ENCODE peak calls at places on chromosomes 2 and 18, in ten cellular contexts. A is KBM-7; T is COR-L47; I is brain microvascular endothelial cell; M is nucleus accumbens; O is fibroblast of lung; S is Kasumi-1; R is body of pancreas; U is IMR-90; C is stimulated activated CD4-positive, alpha-beta T cell treated with anti-CD3 and anti-CD28 coated beads, Interleukin-1b, Interleukin-23, amount 100 ng/mL, for 4 hours. N is an unnamed sample.
A peak's percentile ranks its signal among the peaks of the same experiment; 100 is the strongest.

GRCh38 chr2:221465776-221466175 is 106.3 kb downstream of the EPHA4 start:
- DNase-seq in A (peak; percentile 43), U (peak; percentile 15), T (no peak), R (no peak), S (peak; percentile 6), O (peak; percentile 70), C (no peak), I (no peak), M (no peak), N (no peak)

GRCh38 chr2:190283783-190284182 is 35.8 kb downstream of the HIBCH start:
- DNase-seq in O (peak; percentile 61), A (no peak), T (no peak), C (no peak), U (peak; percentile 69), S (no peak), M (no peak), R (no peak), I (no peak), N (no peak)

GRCh38 chr2:150520887-150521664 is 33.6 kb upstream of the RND3 start:
- DNase-seq in C (no peak), R (no peak), T (no peak), U (peak; percentile 83), I (peak; percentile 66), S (no peak), A (no peak), O (peak; percentile 74), M (no peak), N (no peak)

GRCh38 chr2:35337922-35338321 is 1017.7 kb upstream of the CRIM1 start:
- DNase-seq in C (no peak), T (no peak), M (no peak), S (no peak), R (no peak), I (no peak), O (no peak), U (no peak), A (no peak), N (no peak)

GRCh38 chr18:73674466-73674865 is 473.2 kb downstream of the FBXO15 start:
- DNase-seq in O (peak; percentile 56), U (peak; percentile 31), S (no peak), T (no peak), I (no peak), C (no peak), A (no peak), R (no peak), M (no peak), N (no peak)

GRCh38 chr18:23227729-23228075 is 92.4 kb downstream of the CABLES1 start:
- DNase-seq in M (no peak), S (no peak), C (no peak), A (no peak), O (no peak), T (peak; percentile 37), R (no peak), U (no peak), I (no peak), N (no peak)

GRCh38 chr2:160140471-160140870 is 59.6 kb downstream of the ITGB6 start:
- DNase-seq in M (no peak), O (peak; percentile 31), C (no peak), I (peak; percentile 35), R (no peak), S (no peak), A (no peak), T (no peak), U (peak; percentile 21), N (no peak)

GRCh38 chr2:85441859-85442258 is 23.3 kb downstream of the SH2D6 start:
- DNase-seq in R (no peak), S (no peak), M (no peak), I (no peak), T (no peak), A (peak; percentile 25), C (no peak), U (no peak), O (no peak), N (peak; percentile 38)

GRCh38 chr2:231258696-231259095 is 60.3 kb downstream of the ARMC9 start:
- DNase-seq in R (no peak), C (no peak), S (no peak), M (no peak), U (no peak), A (no peak), I (no peak), T (no peak), O (no peak), N (no peak)

GRCh38 chr2:165876712-165877111 is 76.9 kb downstream of the TTC21B start:
- DNase-seq in C (no peak), O (peak; percentile 45), A (no peak), T (no peak), I (peak; percentile 22), S (no peak), M (no peak), R (no peak), U (no peak), N (no peak)

GRCh38 chr2:195029804-195030654 is 627.0 kb upstream of the SLC39A10 start:
- DNase-seq in A (no peak), U (no peak), M (no peak), S (no peak), R (no peak), O (no peak), C (no peak), I (no peak), T (no peak), N (no peak)

GRCh38 chr2:44770221-44771187 is 171.0 kb upstream of the SIX3 start:
- DNase-seq in S (peak; percentile 6), C (no peak), U (no peak), A (peak; percentile 21), M (no peak), T (no peak), I (no peak), R (no peak), O (no peak), N (no peak)

GRCh38 chr2:190964170-190964795 is 49.7 kb downstream of the STAT1 start:
- DNase-seq in C (no peak), S (no peak), O (no peak), M (no peak), I (no peak), A (no peak), R (no peak), T (no peak), U (no peak), N (no peak)

GRCh38 chr2:126859631-126860030 is 39.1 kb upstream of the TEX51 start:
- DNase-seq in T (no peak), C (no peak), S (no peak), R (no peak), U (no peak), M (no peak), O (no peak), A (no peak), I (no peak), N (no peak)

GRCh38 chr2:45813003-45813601 is 161.6 kb downstream of the PRKCE start:
- DNase-seq in C (no peak), R (no peak), O (peak; percentile 81), U (peak; percentile 64), I (no peak), A (no peak), T (no peak), S (no peak), M (no peak), N (no peak)

GRCh38 chr2:226405465-226405864 is 394.2 kb downstream of the IRS1 start:
- DNase-seq in M (no peak), T (no peak), C (no peak), O (no peak), I (no peak), A (no peak), U (no peak), R (no peak), S (no peak), N (no peak)

GRCh38 chr18:56470679-56471345 is 167.6 kb downstream of the TXNL1 start:
- DNase-seq in T (no peak), O (no peak), C (no peak), U (no peak), I (no peak), M (no peak), R (no peak), S (no peak), A (no peak), N (no peak)

N was measured in pons.